ENCODE peak calls at places on chromosome 20, in four cellular contexts. Y is left ventricle myocardium inferior, P is psoas muscle, B is HS-5. Q is an unnamed sample.

GRCh38 chr20:34907616-34908469 is 31.4 kb downstream of the ACSS2 start:
- DNase-seq in Y (peak), B (peak), P (peak), Q (peak)

GRCh38 chr20:63973636-63974401 is 4.1 kb upstream of the ZNF512B start:
- DNase-seq in Y (peak), P (peak), B (no peak), Q (peak)

GRCh38 chr20:47612670-47613069 is 111.0 kb downstream of the NCOA3 start:
- DNase-seq in B (no peak), P (no peak), Y (no peak), Q (no peak)

GRCh38 chr20:5658897-5659296 is 91.3 kb upstream of the SHLD1 start:
- DNase-seq in B (no peak), P (peak), Y (peak), Q (peak)

GRCh38 chr20:53664121-53664520 is 70.5 kb upstream of the ZNF217 start:
- DNase-seq in B (no peak), P (no peak), Y (no peak), Q (no peak)

GRCh38 chr20:59051666-59052065 is 9.1 kb upstream of the PRELID3B start:
- DNase-seq in Y (no peak), B (no peak), P (no peak), Q (no peak)

GRCh38 chr20:13756551-13756950 is 28.2 kb downstream of the ESF1 start:
- DNase-seq in P (no peak), Y (no peak), B (no peak), Q (no peak)

GRCh38 chr20:35947489-35947888 is 6.8 kb downstream of the SCAND1 start:
- DNase-seq in Y (no peak), B (no peak), P (no peak), Q (no peak)

GRCh38 chr20:42024653-42025052 is 406.5 kb upstream of the CHD6 start:
- DNase-seq in B (no peak), Y (no peak), P (no peak), Q (no peak)

GRCh38 chr20:64069614-64070243 is 6.7 kb downstream of the TCEA2 start:
- DNase-seq in Y (no peak), B (no peak), P (no peak), Q (no peak)

GRCh38 chr20:44711237-44711636 is 3.9 kb upstream of the CCN5 start:
- DNase-seq in P (no peak), Y (peak), B (no peak), Q (no peak)

GRCh38 chr20:16514145-16514544 is 59.1 kb downstream of the KIF16B start:
- DNase-seq in P (no peak), Y (no peak), B (no peak), Q (no peak)

GRCh38 chr20:25280574-25281535 is 33.0 kb downstream of the PYGB start:
- DNase-seq in Y (peak), P (peak), B (no peak), Q (no peak)

GRCh38 chr20:6026051-6026450 is 27.8 kb downstream of the LRRN4 start:
- DNase-seq in B (no peak), P (no peak), Y (no peak), Q (no peak)

GRCh38 chr20:59568509-59569024 is 35.8 kb upstream of the PHACTR3 start:
- DNase-seq in B (no peak), Y (no peak), P (no peak), Q (no peak)

GRCh38 chr20:9600562-9600961 is 86.2 kb downstream of the LAMP5 start:
- DNase-seq in B (no peak), P (no peak), Y (no peak), Q (no peak)

GRCh38 chr20:50339196-50339901 is 148.7 kb downstream of the CEBPB start:
- DNase-seq in Y (no peak), P (no peak), B (no peak), Q (no peak)

GRCh38 chr20:33866398-33867079 is 55.4 kb downstream of the CHMP4B start:
- DNase-seq in P (peak), B (no peak), Y (no peak), Q (no peak)

GRCh38 chr20:5376228-5376627 is 59.5 kb upstream of the PROKR2 start:
- DNase-seq in P (no peak), B (no peak), Y (no peak), Q (no peak)

GRCh38 chr20:51062065-51062464 is 39.2 kb upstream of the KCNG1 start:
- DNase-seq in P (no peak), Y (no peak), B (no peak), Q (no peak)

GRCh38 chr20:58868795-58869194 is 16.3 kb downstream of the GNAS start:
- DNase-seq in Y (no peak), B (no peak), P (peak), Q (no peak)

GRCh38 chr20:1830240-1830639 is 65.0 kb upstream of the SIRPA start:
- DNase-seq in B (peak), Y (peak), P (peak), Q (peak)

GRCh38 chr20:13221673-13222318 is 722 bp downstream of the ISM1 start:
- DNase-seq in P (peak), B (no peak), Y (peak), Q (peak)

GRCh38 chr20:59055302-59055701 is 12.7 kb upstream of the PRELID3B start:
- DNase-seq in Y (no peak), P (no peak), B (no peak), Q (no peak)

GRCh38 chr20:50187403-50188051 is 3.1 kb upstream of the CEBPB start:
- DNase-seq in P (peak), B (no peak), Y (no peak), Q (peak)

GRCh38 chr20:2673453-2673852 is 9.4 kb upstream of the IDH3B start:
- DNase-seq in Y (no peak), P (no peak), B (no peak), Q (no peak)

GRCh38 chr20:4082406-4083102 is 67.2 kb upstream of the RNF24 start:
- DNase-seq in Y (peak), P (peak), B (no peak), Q (peak)

GRCh38 chr20:32052090-32052791 is at the start of gene HCK:
- DNase-seq in B (no peak), P (peak), Y (peak), Q (peak)

GRCh38 chr20:62104234-62104789 is 18.0 kb upstream of the LSM14B start:
- DNase-seq in P (no peak), B (no peak), Y (no peak), Q (no peak)